ENCODE peak calls at places on chromosomes 4 and X, in seven cellular contexts. B is nucleus accumbens; J is stimulated activated CD4-positive, alpha-beta T cell treated with anti-CD3 and anti-CD28 coated beads, Interleukin-4, amount 100 ng/mL, for 24 hours; S is ELR; E is T-cell; P is NCI-H1436; K is GM04504. Z is an unnamed sample.

GRCh38 chr4:26573389-26573794 is 10.5 kb upstream of the TBC1D19 start:
- DNase-seq in B (no peak), J (no peak), S (no peak), E (no peak), P (no peak), K (no peak), Z (no peak)

GRCh38 chrX:12617241-12617640 is 174.0 kb upstream of the PRPS2 start:
- DNase-seq in B (no peak), J (no peak), S (no peak), E (no peak), P (no peak), K (no peak), Z (no peak)

GRCh38 chr4:98341309-98341708 is 80.1 kb downstream of the RAP1GDS1 start:
- DNase-seq in B (no peak), J (no peak), S (peak; percentile 72), E (no peak), P (no peak), K (no peak), Z (peak; percentile 70)

GRCh38 chr4:10590896-10591295 is 93.7 kb downstream of the CLNK start:
- DNase-seq in B (no peak), J (no peak), S (peak; percentile 90), E (no peak), P (no peak), K (no peak), Z (no peak)

GRCh38 chrX:21885568-21885967 is 29.8 kb downstream of the YY2 start:
- DNase-seq in B (no peak), J (no peak), S (no peak), E (no peak), P (no peak), K (no peak), Z (no peak)

GRCh38 chr4:75922588-75922987 is 18.2 kb downstream of the NAAA start:
- DNase-seq in B (no peak), J (no peak), S (no peak), E (no peak), P (no peak), K (no peak), Z (no peak)

GRCh38 chr4:139978692-139979091 is 175.3 kb downstream of the MAML3 start:
- DNase-seq in B (no peak), J (no peak), S (no peak), E (no peak), P (no peak), K (no peak), Z (no peak)

GRCh38 chr4:137390707-137391106 is 141.6 kb downstream of the PCDH18 start:
- DNase-seq in B (no peak), J (no peak), S (no peak), E (no peak), P (no peak), K (peak; percentile 73), Z (peak; percentile 67)

GRCh38 chr4:186724048-186724860 is 598 bp upstream of the FAT1 start:
- DNase-seq in B (peak; percentile 9), J (no peak), S (peak; percentile 55), E (no peak), P (no peak), K (no peak), Z (no peak)